ENCODE peak calls at places on chromosome 1, in ten cellular contexts. One of them, this sample, is unnamed.

GRCh38 chr1:199113265-199113869 is 474.5 kb downstream of the PTPRC start:
- DNase-seq in lung microvascular endothelial cell: peak
- DNase-seq in aorta: no peak
- DNase-seq in MM.1S: peak
- DNase-seq in naive thymus-derived CD8-positive, alpha-beta T cell: peak
- DNase-seq in T47D: no peak
- DNase-seq in T-helper 9 cell: peak
- DNase-seq in caudate nucleus: peak
- DNase-seq in C1 segment of cervical spinal cord: no peak
- DNase-seq in activated CD4-positive, alpha-beta T cell treated with anti-CD3 and anti-CD28 coated beads, Interleukin-2, amount 50 U/mL, for 24 hours: peak
- DNase-seq in this sample: peak

GRCh38 chr1:13779930-13780329 is 79.9 kb downstream of the PRDM2 start:
- DNase-seq in activated CD4-positive, alpha-beta T cell treated with anti-CD3 and anti-CD28 coated beads, Interleukin-2, amount 50 U/mL, for 24 hours: no peak
- DNase-seq in aorta: no peak
- DNase-seq in T47D: no peak
- DNase-seq in naive thymus-derived CD8-positive, alpha-beta T cell: no peak
- DNase-seq in lung microvascular endothelial cell: no peak
- DNase-seq in caudate nucleus: no peak
- DNase-seq in C1 segment of cervical spinal cord: no peak
- DNase-seq in MM.1S: no peak
- DNase-seq in T-helper 9 cell: no peak
- DNase-seq in this sample: no peak

GRCh38 chr1:54994355-54994990 is 4.3 kb upstream of the BSND start:
- DNase-seq in MM.1S: no peak
- DNase-seq in T-helper 9 cell: no peak
- DNase-seq in aorta: no peak
- DNase-seq in caudate nucleus: no peak
- DNase-seq in lung microvascular endothelial cell: no peak
- DNase-seq in C1 segment of cervical spinal cord: no peak
- DNase-seq in naive thymus-derived CD8-positive, alpha-beta T cell: no peak
- DNase-seq in activated CD4-positive, alpha-beta T cell treated with anti-CD3 and anti-CD28 coated beads, Interleukin-2, amount 50 U/mL, for 24 hours: no peak
- DNase-seq in T47D: no peak
- DNase-seq in this sample: no peak

GRCh38 chr1:41840592-41841246 is 78.0 kb downstream of the HIVEP3 start:
- DNase-seq in MM.1S: no peak
- DNase-seq in naive thymus-derived CD8-positive, alpha-beta T cell: no peak
- DNase-seq in T47D: no peak
- DNase-seq in caudate nucleus: no peak
- DNase-seq in lung microvascular endothelial cell: peak
- DNase-seq in C1 segment of cervical spinal cord: no peak
- DNase-seq in activated CD4-positive, alpha-beta T cell treated with anti-CD3 and anti-CD28 coated beads, Interleukin-2, amount 50 U/mL, for 24 hours: no peak
- DNase-seq in aorta: no peak
- DNase-seq in T-helper 9 cell: no peak
- DNase-seq in this sample: no peak

GRCh38 chr1:240571782-240572181 is 40.2 kb downstream of the GREM2 start:
- DNase-seq in lung microvascular endothelial cell: no peak
- DNase-seq in T47D: no peak
- DNase-seq in aorta: no peak
- DNase-seq in T-helper 9 cell: no peak
- DNase-seq in C1 segment of cervical spinal cord: no peak
- DNase-seq in activated CD4-positive, alpha-beta T cell treated with anti-CD3 and anti-CD28 coated beads, Interleukin-2, amount 50 U/mL, for 24 hours: no peak
- DNase-seq in naive thymus-derived CD8-positive, alpha-beta T cell: no peak
- DNase-seq in MM.1S: no peak
- DNase-seq in caudate nucleus: no peak
- DNase-seq in this sample: no peak

GRCh38 chr1:85502171-85502570 is 37.2 kb upstream of the DDAH1 start:
- DNase-seq in caudate nucleus: no peak
- DNase-seq in activated CD4-positive, alpha-beta T cell treated with anti-CD3 and anti-CD28 coated beads, Interleukin-2, amount 50 U/mL, for 24 hours: no peak
- DNase-seq in MM.1S: no peak
- DNase-seq in lung microvascular endothelial cell: peak
- DNase-seq in naive thymus-derived CD8-positive, alpha-beta T cell: no peak
- DNase-seq in T-helper 9 cell: no peak
- DNase-seq in T47D: no peak
- DNase-seq in aorta: no peak
- DNase-seq in C1 segment of cervical spinal cord: no peak
- DNase-seq in this sample: no peak

GRCh38 chr1:89821322-89822108 is 683 bp downstream of the LRRC8D start:
- DNase-seq in T47D: peak
- DNase-seq in activated CD4-positive, alpha-beta T cell treated with anti-CD3 and anti-CD28 coated beads, Interleukin-2, amount 50 U/mL, for 24 hours: peak
- DNase-seq in aorta: peak
- DNase-seq in MM.1S: peak
- DNase-seq in lung microvascular endothelial cell: peak
- DNase-seq in caudate nucleus: no peak
- DNase-seq in C1 segment of cervical spinal cord: no peak
- DNase-seq in T-helper 9 cell: peak
- DNase-seq in naive thymus-derived CD8-positive, alpha-beta T cell: peak
- DNase-seq in this sample: peak

GRCh38 chr1:112722601-112723510 is 7.7 kb upstream of the PPM1J start:
- DNase-seq in activated CD4-positive, alpha-beta T cell treated with anti-CD3 and anti-CD28 coated beads, Interleukin-2, amount 50 U/mL, for 24 hours: no peak
- DNase-seq in T47D: no peak
- DNase-seq in naive thymus-derived CD8-positive, alpha-beta T cell: no peak
- DNase-seq in caudate nucleus: no peak
- DNase-seq in aorta: no peak
- DNase-seq in T-helper 9 cell: no peak
- DNase-seq in C1 segment of cervical spinal cord: no peak
- DNase-seq in MM.1S: no peak
- DNase-seq in lung microvascular endothelial cell: no peak
- DNase-seq in this sample: no peak

GRCh38 chr1:161266096-161266679 is 7.6 kb downstream of the PCP4L1 start:
- DNase-seq in MM.1S: no peak
- DNase-seq in aorta: no peak
- DNase-seq in C1 segment of cervical spinal cord: no peak
- DNase-seq in caudate nucleus: no peak
- DNase-seq in T47D: no peak
- DNase-seq in activated CD4-positive, alpha-beta T cell treated with anti-CD3 and anti-CD28 coated beads, Interleukin-2, amount 50 U/mL, for 24 hours: no peak
- DNase-seq in T-helper 9 cell: no peak
- DNase-seq in naive thymus-derived CD8-positive, alpha-beta T cell: no peak
- DNase-seq in lung microvascular endothelial cell: no peak
- DNase-seq in this sample: no peak

GRCh38 chr1:53341521-53341895 is 13.6 kb upstream of the LRP8 start:
- DNase-seq in activated CD4-positive, alpha-beta T cell treated with anti-CD3 and anti-CD28 coated beads, Interleukin-2, amount 50 U/mL, for 24 hours: no peak
- DNase-seq in T-helper 9 cell: no peak
- DNase-seq in T47D: no peak
- DNase-seq in naive thymus-derived CD8-positive, alpha-beta T cell: no peak
- DNase-seq in aorta: no peak
- DNase-seq in lung microvascular endothelial cell: no peak
- DNase-seq in caudate nucleus: no peak
- DNase-seq in MM.1S: no peak
- DNase-seq in C1 segment of cervical spinal cord: no peak
- DNase-seq in this sample: no peak

GRCh38 chr1:12772520-12772919 is 1.0 kb upstream of the PRAMEF12 start:
- DNase-seq in naive thymus-derived CD8-positive, alpha-beta T cell: no peak
- DNase-seq in activated CD4-positive, alpha-beta T cell treated with anti-CD3 and anti-CD28 coated beads, Interleukin-2, amount 50 U/mL, for 24 hours: no peak
- DNase-seq in lung microvascular endothelial cell: no peak
- DNase-seq in MM.1S: no peak
- DNase-seq in caudate nucleus: no peak
- DNase-seq in aorta: no peak
- DNase-seq in T-helper 9 cell: no peak
- DNase-seq in T47D: no peak
- DNase-seq in C1 segment of cervical spinal cord: no peak
- DNase-seq in this sample: no peak

GRCh38 chr1:29365906-29366670 is 129.8 kb downstream of the PTPRU start:
- DNase-seq in T-helper 9 cell: no peak
- DNase-seq in aorta: no peak
- DNase-seq in C1 segment of cervical spinal cord: no peak
- DNase-seq in lung microvascular endothelial cell: no peak
- DNase-seq in T47D: no peak
- DNase-seq in caudate nucleus: no peak
- DNase-seq in activated CD4-positive, alpha-beta T cell treated with anti-CD3 and anti-CD28 coated beads, Interleukin-2, amount 50 U/mL, for 24 hours: no peak
- DNase-seq in naive thymus-derived CD8-positive, alpha-beta T cell: no peak
- DNase-seq in MM.1S: no peak
- DNase-seq in this sample: no peak

GRCh38 chr1:46595127-46595526 is 8.9 kb downstream of the MKNK1 start:
- DNase-seq in aorta: peak
- DNase-seq in lung microvascular endothelial cell: no peak
- DNase-seq in T47D: no peak
- DNase-seq in caudate nucleus: no peak
- DNase-seq in MM.1S: no peak
- DNase-seq in T-helper 9 cell: no peak
- DNase-seq in C1 segment of cervical spinal cord: no peak
- DNase-seq in naive thymus-derived CD8-positive, alpha-beta T cell: no peak
- DNase-seq in activated CD4-positive, alpha-beta T cell treated with anti-CD3 and anti-CD28 coated beads, Interleukin-2, amount 50 U/mL, for 24 hours: no peak
- DNase-seq in this sample: no peak

GRCh38 chr1:97632075-97632474 is 288.8 kb downstream of the DPYD start:
- DNase-seq in C1 segment of cervical spinal cord: no peak
- DNase-seq in T-helper 9 cell: no peak
- DNase-seq in MM.1S: no peak
- DNase-seq in caudate nucleus: no peak
- DNase-seq in activated CD4-positive, alpha-beta T cell treated with anti-CD3 and anti-CD28 coated beads, Interleukin-2, amount 50 U/mL, for 24 hours: no peak
- DNase-seq in naive thymus-derived CD8-positive, alpha-beta T cell: no peak
- DNase-seq in lung microvascular endothelial cell: peak
- DNase-seq in T47D: no peak
- DNase-seq in aorta: no peak
- DNase-seq in this sample: no peak

GRCh38 chr1:65724151-65724550 is 68.5 kb upstream of the PDE4B start:
- DNase-seq in C1 segment of cervical spinal cord: no peak
- DNase-seq in activated CD4-positive, alpha-beta T cell treated with anti-CD3 and anti-CD28 coated beads, Interleukin-2, amount 50 U/mL, for 24 hours: no peak
- DNase-seq in lung microvascular endothelial cell: no peak
- DNase-seq in T47D: no peak
- DNase-seq in caudate nucleus: no peak
- DNase-seq in naive thymus-derived CD8-positive, alpha-beta T cell: no peak
- DNase-seq in T-helper 9 cell: no peak
- DNase-seq in aorta: no peak
- DNase-seq in MM.1S: no peak
- DNase-seq in this sample: no peak

GRCh38 chr1:164604541-164604940 is 45.6 kb downstream of the PBX1 start:
- DNase-seq in T-helper 9 cell: no peak
- DNase-seq in C1 segment of cervical spinal cord: no peak
- DNase-seq in naive thymus-derived CD8-positive, alpha-beta T cell: no peak
- DNase-seq in activated CD4-positive, alpha-beta T cell treated with anti-CD3 and anti-CD28 coated beads, Interleukin-2, amount 50 U/mL, for 24 hours: no peak
- DNase-seq in caudate nucleus: no peak
- DNase-seq in lung microvascular endothelial cell: no peak
- DNase-seq in MM.1S: no peak
- DNase-seq in aorta: no peak
- DNase-seq in T47D: no peak
- DNase-seq in this sample: no peak

GRCh38 chr1:237016626-237017025 is 12.4 kb upstream of the MT1HL1 start:
- DNase-seq in naive thymus-derived CD8-positive, alpha-beta T cell: no peak
- DNase-seq in T-helper 9 cell: no peak
- DNase-seq in activated CD4-positive, alpha-beta T cell treated with anti-CD3 and anti-CD28 coated beads, Interleukin-2, amount 50 U/mL, for 24 hours: no peak
- DNase-seq in caudate nucleus: no peak
- DNase-seq in MM.1S: no peak
- DNase-seq in lung microvascular endothelial cell: no peak
- DNase-seq in aorta: no peak
- DNase-seq in T47D: no peak
- DNase-seq in C1 segment of cervical spinal cord: no peak
- DNase-seq in this sample: no peak

GRCh38 chr1:223775711-223776074 is 63.4 kb downstream of the CAPN2 start:
- DNase-seq in lung microvascular endothelial cell: no peak
- DNase-seq in naive thymus-derived CD8-positive, alpha-beta T cell: no peak
- DNase-seq in C1 segment of cervical spinal cord: no peak
- DNase-seq in caudate nucleus: no peak
- DNase-seq in T-helper 9 cell: no peak
- DNase-seq in MM.1S: no peak
- DNase-seq in aorta: no peak
- DNase-seq in T47D: no peak
- DNase-seq in activated CD4-positive, alpha-beta T cell treated with anti-CD3 and anti-CD28 coated beads, Interleukin-2, amount 50 U/mL, for 24 hours: no peak
- DNase-seq in this sample: no peak

GRCh38 chr1:167076136-167076710 is 14.0 kb downstream of the GPA33 start:
- DNase-seq in C1 segment of cervical spinal cord: no peak
- DNase-seq in naive thymus-derived CD8-positive, alpha-beta T cell: no peak
- DNase-seq in T47D: no peak
- DNase-seq in caudate nucleus: no peak
- DNase-seq in MM.1S: no peak
- DNase-seq in activated CD4-positive, alpha-beta T cell treated with anti-CD3 and anti-CD28 coated beads, Interleukin-2, amount 50 U/mL, for 24 hours: no peak
- DNase-seq in lung microvascular endothelial cell: no peak
- DNase-seq in T-helper 9 cell: no peak
- DNase-seq in aorta: no peak
- DNase-seq in this sample: no peak

GRCh38 chr1:159751022-159751421 is 29.7 kb upstream of the DUSP23 start:
- DNase-seq in MM.1S: no peak
- DNase-seq in C1 segment of cervical spinal cord: no peak
- DNase-seq in activated CD4-positive, alpha-beta T cell treated with anti-CD3 and anti-CD28 coated beads, Interleukin-2, amount 50 U/mL, for 24 hours: no peak
- DNase-seq in naive thymus-derived CD8-positive, alpha-beta T cell: no peak
- DNase-seq in T-helper 9 cell: no peak
- DNase-seq in T47D: no peak
- DNase-seq in lung microvascular endothelial cell: no peak
- DNase-seq in caudate nucleus: no peak
- DNase-seq in aorta: no peak
- DNase-seq in this sample: no peak

GRCh38 chr1:92949937-92950817 is 11.1 kb downstream of the DIPK1A start:
- DNase-seq in T47D: no peak
- DNase-seq in T-helper 9 cell: no peak
- DNase-seq in aorta: no peak
- DNase-seq in MM.1S: no peak
- DNase-seq in caudate nucleus: no peak
- DNase-seq in activated CD4-positive, alpha-beta T cell treated with anti-CD3 and anti-CD28 coated beads, Interleukin-2, amount 50 U/mL, for 24 hours: no peak
- DNase-seq in lung microvascular endothelial cell: no peak
- DNase-seq in C1 segment of cervical spinal cord: no peak
- DNase-seq in naive thymus-derived CD8-positive, alpha-beta T cell: no peak
- DNase-seq in this sample: no peak

GRCh38 chr1:96968582-96969378 is 247.2 kb downstream of the PTBP2 start:
- DNase-seq in T47D: no peak
- DNase-seq in C1 segment of cervical spinal cord: no peak
- DNase-seq in activated CD4-positive, alpha-beta T cell treated with anti-CD3 and anti-CD28 coated beads, Interleukin-2, amount 50 U/mL, for 24 hours: no peak
- DNase-seq in naive thymus-derived CD8-positive, alpha-beta T cell: no peak
- DNase-seq in lung microvascular endothelial cell: no peak
- DNase-seq in aorta: no peak
- DNase-seq in caudate nucleus: no peak
- DNase-seq in MM.1S: no peak
- DNase-seq in T-helper 9 cell: no peak
- DNase-seq in this sample: no peak